ENCODE peak calls at places on chromosome 1, in five cellular contexts. One of them, this sample, is unnamed.

GRCh38 chr1:169160845-169161511 is 54.5 kb downstream of the ATP1B1 start:
- DNase-seq in Panc1: no peak
- DNase-seq in SK-N-SH: no peak
- DNase-seq in K562: no peak
- DNase-seq in sigmoid colon: peak; percentile 78
- DNase-seq in this sample: no peak

GRCh38 chr1:41515778-41516167 is 31.3 kb upstream of the EDN2 start:
- DNase-seq in sigmoid colon: no peak
- DNase-seq in Panc1: no peak
- DNase-seq in K562: no peak
- DNase-seq in SK-N-SH: no peak
- DNase-seq in this sample: no peak

GRCh38 chr1:147110872-147111271 is 61.4 kb downstream of the PRKAB2 start:
- DNase-seq in SK-N-SH: no peak
- DNase-seq in Panc1: no peak
- DNase-seq in K562: no peak
- DNase-seq in sigmoid colon: no peak
- DNase-seq in this sample: no peak

GRCh38 chr1:15339580-15339979 is 70.1 kb upstream of the EFHD2 start:
- DNase-seq in Panc1: no peak
- DNase-seq in K562: no peak
- DNase-seq in SK-N-SH: no peak
- DNase-seq in sigmoid colon: no peak
- DNase-seq in this sample: no peak

GRCh38 chr1:230701895-230702768 is 11.8 kb downstream of the AGT start:
- DNase-seq in SK-N-SH: no peak
- DNase-seq in K562: no peak
- DNase-seq in sigmoid colon: no peak
- DNase-seq in Panc1: no peak
- DNase-seq in this sample: no peak

GRCh38 chr1:231020139-231020601 is 19.9 kb downstream of the FAM89A start:
- DNase-seq in Panc1: no peak
- DNase-seq in SK-N-SH: no peak
- DNase-seq in sigmoid colon: no peak
- DNase-seq in K562: no peak
- DNase-seq in this sample: no peak

GRCh38 chr1:109630081-109630880 is 10.6 kb downstream of the AMPD2 start:
- DNase-seq in Panc1: no peak
- DNase-seq in sigmoid colon: no peak
- DNase-seq in K562: peak; percentile 77
- DNase-seq in SK-N-SH: peak; percentile 84
- DNase-seq in this sample: no peak

GRCh38 chr1:13469343-13469742 is 44.5 kb downstream of the LRRC38 start:
- DNase-seq in SK-N-SH: no peak
- DNase-seq in Panc1: no peak
- DNase-seq in sigmoid colon: no peak
- DNase-seq in K562: peak; percentile 19
- DNase-seq in this sample: no peak

GRCh38 chr1:43207229-43207853 is 35.2 kb downstream of the CFAP57 start:
- DNase-seq in Panc1: peak; percentile 60
- DNase-seq in K562: no peak
- DNase-seq in SK-N-SH: no peak
- DNase-seq in sigmoid colon: no peak
- DNase-seq in this sample: no peak

GRCh38 chr1:65791860-65792670 is 630 bp upstream of the PDE4B start:
- DNase-seq in Panc1: no peak
- DNase-seq in K562: no peak
- DNase-seq in SK-N-SH: peak; percentile 57
- DNase-seq in sigmoid colon: peak; percentile 53
- DNase-seq in this sample: peak; percentile 61

GRCh38 chr1:53413175-53414001 is 45.8 kb upstream of the DMRTB1 start:
- DNase-seq in SK-N-SH: no peak
- DNase-seq in Panc1: peak; percentile 82
- DNase-seq in sigmoid colon: peak; percentile 44
- DNase-seq in K562: no peak
- DNase-seq in this sample: no peak

GRCh38 chr1:226123591-226124471 is 61.3 kb downstream of the H3-3A start:
- DNase-seq in sigmoid colon: peak; percentile 54
- DNase-seq in SK-N-SH: peak; percentile 14
- DNase-seq in Panc1: no peak
- DNase-seq in K562: peak; percentile 26
- DNase-seq in this sample: peak; percentile 76

DNA sequence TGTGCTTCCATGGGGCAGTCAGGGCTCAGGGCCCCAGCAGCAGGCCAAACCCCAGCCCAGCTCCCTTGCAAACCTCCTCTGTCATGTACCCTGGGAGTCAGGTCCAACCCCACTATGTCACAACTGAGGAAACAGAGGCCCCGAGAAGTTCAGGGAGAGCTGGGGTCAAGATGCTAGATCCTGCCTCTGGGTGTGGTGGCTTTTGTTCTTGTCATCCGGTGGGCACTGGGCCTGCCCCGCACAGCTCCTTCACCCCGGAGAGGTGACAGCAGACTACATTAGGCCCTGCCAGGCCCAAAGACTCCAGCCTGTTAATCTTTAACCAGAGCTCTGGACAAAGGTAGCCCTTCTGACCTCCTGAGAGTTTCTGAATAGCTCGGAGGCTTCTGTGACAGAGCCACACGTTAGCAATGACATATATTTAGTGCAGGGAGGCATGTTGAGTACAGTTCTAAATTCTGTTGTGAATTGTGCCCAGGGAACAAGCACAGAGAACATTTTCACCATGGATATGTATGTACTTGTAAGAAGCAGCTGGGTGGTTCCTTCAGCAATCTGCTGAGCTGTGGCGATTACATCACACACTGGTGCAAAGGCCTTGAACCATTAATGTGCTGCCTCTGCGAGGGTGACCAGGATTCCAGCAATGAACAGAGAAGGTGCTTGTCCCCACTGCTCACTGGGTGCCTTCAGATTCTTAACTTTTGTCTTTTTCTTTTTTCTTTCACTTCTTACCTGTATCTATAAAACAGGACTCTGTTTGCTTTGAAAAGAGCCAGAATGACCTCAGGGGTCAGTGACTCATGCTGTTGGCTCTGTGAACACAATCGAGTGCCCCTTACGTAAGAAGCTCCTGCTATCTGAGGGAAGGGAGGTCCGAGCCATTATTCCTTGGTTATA is 102.8 kb downstream of the RHOU start:
- DNase-seq in sigmoid colon: peak; percentile 79
- DNase-seq in SK-N-SH: no peak
- DNase-seq in Panc1: peak; percentile 85
- DNase-seq in K562: peak; percentile 63
- DNase-seq in this sample: no peak
- TF ChIP-seq POLR2AphosphoS5 in sigmoid colon: peak; percentile 17
- TF ChIP-seq POLR2AphosphoS5 in SK-N-SH: no peak
- TF ChIP-seq POLR2AphosphoS5 in Panc1: peak; percentile 45
- TF ChIP-seq POLR2AphosphoS5 in K562: no peak
- TF ChIP-seq POLR2AphosphoS5 in this sample: peak; percentile 54

GRCh38 chr1:119361205-119361604 is 7.4 kb upstream of the HAO2 start:
- DNase-seq in sigmoid colon: no peak
- DNase-seq in Panc1: no peak
- DNase-seq in K562: no peak
- DNase-seq in SK-N-SH: no peak
- DNase-seq in this sample: no peak

GRCh38 chr1:119364640-119365039 is 3.9 kb upstream of the HAO2 start:
- DNase-seq in Panc1: no peak
- DNase-seq in sigmoid colon: no peak
- DNase-seq in SK-N-SH: no peak
- DNase-seq in K562: no peak
- DNase-seq in this sample: no peak

GRCh38 chr1:119366424-119366823 is 2.2 kb upstream of the HAO2 start:
- DNase-seq in K562: no peak
- DNase-seq in SK-N-SH: no peak
- DNase-seq in Panc1: no peak
- DNase-seq in sigmoid colon: no peak
- DNase-seq in this sample: no peak

GRCh38 chr1:119361611-119362010 is 7.0 kb upstream of the HAO2 start:
- DNase-seq in sigmoid colon: no peak
- DNase-seq in SK-N-SH: no peak
- DNase-seq in Panc1: no peak
- DNase-seq in K562: no peak
- DNase-seq in this sample: no peak

GRCh38 chr1:119363162-119363561 is 5.4 kb upstream of the HAO2 start:
- DNase-seq in sigmoid colon: no peak
- DNase-seq in K562: no peak
- DNase-seq in Panc1: no peak
- DNase-seq in SK-N-SH: no peak
- DNase-seq in this sample: no peak
- TF ChIP-seq CTCF in sigmoid colon: no peak
- TF ChIP-seq CTCF in K562: no peak
- TF ChIP-seq CTCF in Panc1: no peak
- TF ChIP-seq CTCF in SK-N-SH: no peak
- TF ChIP-seq CTCF in this sample: no peak

GRCh38 chr1:183233113-183233512 is 47.0 kb downstream of the LAMC2 start:
- DNase-seq in SK-N-SH: no peak
- DNase-seq in K562: no peak
- DNase-seq in sigmoid colon: no peak
- DNase-seq in Panc1: no peak
- DNase-seq in this sample: no peak
- H3K4me3 ChIP-seq in SK-N-SH: no peak overlapping the region
- H3K4me3 ChIP-seq in K562: no peak overlapping the region
- H3K4me3 ChIP-seq in sigmoid colon: no peak overlapping the region
- H3K4me3 ChIP-seq in Panc1: no peak overlapping the region
- H3K4me3 ChIP-seq in this sample: no peak overlapping the region

GRCh38 chr1:11564237-11564636 is 85.3 kb downstream of the DISP3 start:
- DNase-seq in K562: no peak
- DNase-seq in sigmoid colon: no peak
- DNase-seq in SK-N-SH: no peak
- DNase-seq in Panc1: no peak
- DNase-seq in this sample: no peak
- TF ChIP-seq POLR2AphosphoS5 in K562: no peak
- TF ChIP-seq POLR2AphosphoS5 in sigmoid colon: no peak
- TF ChIP-seq POLR2AphosphoS5 in SK-N-SH: no peak
- TF ChIP-seq POLR2AphosphoS5 in Panc1: no peak
- TF ChIP-seq POLR2AphosphoS5 in this sample: no peak

DNA sequence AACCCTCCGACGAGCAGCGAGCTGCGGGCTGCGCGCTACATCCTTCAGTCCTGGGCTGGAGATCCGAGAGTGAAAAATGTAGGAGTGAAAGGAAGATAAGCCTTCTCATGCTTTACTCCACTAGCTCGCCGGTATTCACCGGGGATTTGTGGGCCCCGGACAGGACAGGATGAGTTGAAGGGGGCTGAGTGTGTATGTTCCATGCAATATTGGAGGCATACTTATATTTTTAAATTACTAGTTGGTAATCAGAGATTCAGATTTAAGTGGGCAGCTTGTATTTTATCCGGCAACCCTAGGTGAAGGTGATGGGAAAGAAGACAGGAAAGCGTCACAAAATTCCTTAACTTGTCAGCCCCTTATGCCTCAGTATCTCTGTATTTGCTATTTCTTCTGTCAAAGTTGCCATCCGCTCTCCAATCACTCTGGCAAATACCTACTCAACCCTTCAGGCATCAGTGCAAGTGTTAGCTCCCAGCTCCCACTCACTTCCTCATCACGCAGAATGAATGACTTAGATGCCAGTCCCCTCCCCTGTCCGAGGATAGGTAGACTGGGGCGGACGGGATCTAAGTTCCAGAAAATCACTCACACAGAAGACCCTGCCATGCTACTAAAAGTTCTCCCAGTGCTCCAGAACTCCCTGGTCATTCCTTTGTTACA is 506 bp upstream of the PIGM start:
- DNase-seq in sigmoid colon: no peak
- DNase-seq in Panc1: no peak
- DNase-seq in SK-N-SH: peak; percentile 33
- DNase-seq in K562: peak; percentile 46
- DNase-seq in this sample: no peak
- TF ChIP-seq CTCF in sigmoid colon: no peak
- TF ChIP-seq CTCF in Panc1: no peak
- TF ChIP-seq CTCF in SK-N-SH: no peak
- TF ChIP-seq CTCF in K562: no peak
- TF ChIP-seq CTCF in this sample: no peak

DNA sequence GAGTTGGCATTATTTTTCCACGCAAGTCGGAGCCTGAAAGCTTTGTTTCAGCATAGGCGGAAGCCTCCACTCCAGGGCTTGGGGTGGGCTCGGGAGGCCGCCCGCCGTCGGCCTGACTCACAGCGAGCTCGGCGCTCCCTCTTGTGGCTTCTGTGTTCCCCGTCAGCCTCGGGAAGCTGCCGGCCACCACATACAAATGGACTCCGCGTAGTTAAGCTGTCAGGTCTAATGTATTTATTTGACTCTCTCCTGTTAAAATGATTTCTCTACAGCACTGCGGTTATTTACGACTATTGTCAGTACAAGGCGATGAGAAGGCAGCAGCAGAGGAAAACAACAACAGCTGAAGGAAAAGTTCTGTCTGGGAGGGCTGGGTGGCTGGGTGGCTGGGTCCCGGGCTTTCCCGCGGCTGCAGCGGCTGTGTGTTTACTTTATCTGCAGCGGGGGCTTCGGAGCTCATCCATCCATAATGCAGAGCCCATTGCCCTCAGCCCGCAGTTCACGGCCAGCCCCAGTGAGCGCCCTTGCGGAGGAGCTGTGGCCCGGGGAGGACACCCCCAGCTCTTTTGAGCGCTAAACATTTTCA is 375.7 kb upstream of the CAMK1G start:
- DNase-seq in SK-N-SH: peak; percentile 87
- DNase-seq in Panc1: no peak
- DNase-seq in sigmoid colon: peak; percentile 79
- DNase-seq in K562: peak; percentile 46
- DNase-seq in this sample: peak; percentile 77
- H3K4me3 ChIP-seq in SK-N-SH: peak overlapping the region; percentile 38
- H3K4me3 ChIP-seq in Panc1: no peak overlapping the region
- H3K4me3 ChIP-seq in sigmoid colon: no peak overlapping the region
- H3K4me3 ChIP-seq in K562: no peak overlapping the region
- H3K4me3 ChIP-seq in this sample: peak overlapping the region; percentile 11